ENCODE peak calls at places on chromosomes 7 and 10, in ten cellular contexts. H is spleen, O is body of pancreas, J is lower lobe of right lung, N is adrenal gland, I is uterus, Z is right lobe of liver, F is pancreas, W is GM06990, S is transverse colon. P is an unnamed sample.

GRCh38 chr7:107147464-107148214 is 21.2 kb upstream of the HBP1 start:
- DNase-seq in H (no peak), O (no peak), J (no peak), N (no peak), I (no peak), Z (no peak), F (no peak), W (no peak), S (no peak), P (no peak)

GRCh38 chr7:104272767-104273384 is 55.5 kb upstream of the LHFPL3 start:
- DNase-seq in H (no peak), O (no peak), J (no peak), N (peak), I (no peak), Z (no peak), F (no peak), W (no peak), S (no peak), P (no peak)

GRCh38 chr10:122294511-122295422 is 23.7 kb downstream of the BTBD16 start:
- DNase-seq in H (no peak), O (no peak), J (no peak), N (no peak), I (no peak), Z (no peak), F (no peak), W (no peak), S (no peak), P (no peak)

GRCh38 chr10:71250405-71250804 is 38.0 kb downstream of the UNC5B start:
- DNase-seq in H (no peak), O (no peak), J (no peak), N (no peak), I (no peak), Z (no peak), F (no peak), W (no peak), S (no peak), P (no peak)

GRCh38 chr7:137130751-137131158 is 212.8 kb downstream of the PTN start:
- DNase-seq in H (peak), O (no peak), J (no peak), N (no peak), I (no peak), Z (no peak), F (no peak), W (no peak), S (no peak), P (no peak)

GRCh38 chr10:124075116-124075955 is 18.1 kb downstream of the CHST15 start:
- DNase-seq in H (no peak), O (no peak), J (no peak), N (no peak), I (no peak), Z (no peak), F (no peak), W (no peak), S (no peak), P (peak)

GRCh38 chr7:30321992-30322637 is 37.7 kb downstream of the ZNRF2 start:
- DNase-seq in H (no peak), O (no peak), J (no peak), N (no peak), I (no peak), Z (no peak), F (no peak), W (peak), S (no peak), P (no peak)

GRCh38 chr10:30398788-30399187 is 35.2 kb upstream of the MAP3K8 start:
- DNase-seq in H (no peak), O (no peak), J (no peak), N (no peak), I (no peak), Z (no peak), F (no peak), W (no peak), S (no peak), P (no peak)

GRCh38 chr7:20826243-20826642 is 39.6 kb upstream of the SP8 start:
- DNase-seq in H (no peak), O (no peak), J (no peak), N (no peak), I (no peak), Z (no peak), F (no peak), W (no peak), S (no peak), P (no peak)

GRCh38 chr10:21134645-21135395 is 237.7 kb upstream of the NEBL start:
- DNase-seq in H (no peak), O (no peak), J (no peak), N (no peak), I (no peak), Z (no peak), F (no peak), W (no peak), S (no peak), P (no peak)

GRCh38 chr7:104317944-104318629 is 10.3 kb upstream of the LHFPL3 start:
- DNase-seq in H (no peak), O (no peak), J (no peak), N (no peak), I (no peak), Z (no peak), F (no peak), W (no peak), S (no peak), P (no peak)

GRCh38 chr7:142496545-142496991 is 238.7 kb upstream of the PRSS58 start:
- DNase-seq in H (no peak), O (no peak), J (no peak), N (no peak), I (no peak), Z (no peak), F (no peak), W (no peak), S (peak), P (no peak)

GRCh38 chr10:75544923-75545322 is 113.5 kb downstream of the LRMDA start:
- DNase-seq in H (no peak), O (no peak), J (no peak), N (no peak), I (no peak), Z (no peak), F (no peak), W (no peak), S (no peak), P (no peak)

GRCh38 chr10:103666109-103666508 is 172.6 kb downstream of the NEURL1 start:
- DNase-seq in H (no peak), O (no peak), J (no peak), N (no peak), I (no peak), Z (no peak), F (no peak), W (no peak), S (no peak), P (no peak)

GRCh38 chr7:34719651-34720050 is 61.6 kb downstream of the NPSR1 start:
- DNase-seq in H (no peak), O (no peak), J (no peak), N (no peak), I (no peak), Z (no peak), F (no peak), W (no peak), S (no peak), P (no peak)

GRCh38 chr7:34723866-34724490 is 66.0 kb downstream of the NPSR1 start:
- DNase-seq in H (no peak), O (no peak), J (no peak), N (no peak), I (no peak), Z (no peak), F (no peak), W (no peak), S (no peak), P (no peak)

GRCh38 chr7:34720289-34720688 is 62.3 kb downstream of the NPSR1 start:
- DNase-seq in H (no peak), O (no peak), J (no peak), N (no peak), I (no peak), Z (no peak), F (no peak), W (no peak), S (no peak), P (no peak)

GRCh38 chr7:34727464-34727995 is 69.5 kb downstream of the NPSR1 start:
- DNase-seq in H (no peak), O (no peak), J (no peak), N (no peak), I (no peak), Z (no peak), F (no peak), W (no peak), S (no peak), P (no peak)

DNA sequence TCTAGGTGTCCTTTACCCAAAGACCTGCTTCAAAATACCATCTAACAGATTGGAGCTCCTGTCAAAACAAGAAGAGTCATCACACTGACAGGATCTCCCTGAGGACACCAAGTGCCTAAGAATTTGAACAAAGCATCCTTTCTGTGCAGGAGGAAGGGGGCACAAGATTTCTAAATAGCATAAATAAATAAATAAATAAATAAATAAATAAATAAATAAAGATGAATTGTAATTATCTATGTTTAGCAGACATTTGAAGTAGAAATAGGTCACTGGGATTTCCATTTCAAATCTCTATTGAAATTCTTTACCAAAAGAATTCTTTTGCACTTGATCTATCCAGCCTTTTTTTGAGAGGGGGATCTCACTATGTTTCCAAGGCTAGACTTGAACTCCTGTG is 65.3 kb downstream of the NPSR1 start:
- DNase-seq in H (no peak), O (no peak), J (no peak), N (no peak), I (no peak), Z (no peak), F (no peak), W (no peak), S (no peak), P (no peak)
- TF ChIP-seq CTCF in H (no peak), O (no peak), J (no peak), N (no peak), I (no peak), Z (no peak), F (no peak), W (no peak), S (no peak), P (no peak)

GRCh38 chr10:88881922-88882645 is 2.0 kb downstream of the STAMBPL1 start:
- DNase-seq in H (no peak), O (no peak), J (no peak), N (no peak), I (no peak), Z (no peak), F (no peak), W (no peak), S (no peak), P (no peak)

GRCh38 chr10:88883443-88883799 is 3.4 kb downstream of the STAMBPL1 start:
- DNase-seq in H (no peak), O (no peak), J (no peak), N (no peak), I (no peak), Z (no peak), F (no peak), W (no peak), S (no peak), P (no peak)

GRCh38 chr10:88890681-88891371 is 10.8 kb downstream of the STAMBPL1 start:
- DNase-seq in H (no peak), O (no peak), J (no peak), N (no peak), I (no peak), Z (no peak), F (no peak), W (no peak), S (no peak), P (no peak)

GRCh38 chr10:88889559-88890337 is 9.7 kb downstream of the STAMBPL1 start:
- DNase-seq in H (no peak), O (no peak), J (no peak), N (no peak), I (no peak), Z (no peak), F (no peak), W (no peak), S (no peak), P (no peak)

GRCh38 chr10:88886557-88886956 is 6.5 kb downstream of the STAMBPL1 start:
- DNase-seq in H (no peak), O (no peak), J (no peak), N (no peak), I (no peak), Z (no peak), F (no peak), W (peak), S (no peak), P (no peak)
- H3K4me3 ChIP-seq in H (no peak), O (no peak), J (no peak), N (no peak), I (no peak), Z (no peak), F (no peak), W (peak), S (no peak), P (no peak)

GRCh38 chr10:115856580-115856979 is 416.4 kb downstream of the GFRA1 start:
- DNase-seq in H (no peak), O (no peak), J (no peak), N (no peak), I (no peak), Z (no peak), F (no peak), W (no peak), S (no peak), P (no peak)
- TF ChIP-seq CTCF in H (no peak), O (no peak), J (no peak), N (no peak), I (no peak), Z (no peak), F (no peak), W (no peak), S (no peak), P (no peak)

GRCh38 chr7:1055084-1055450 is 10.7 kb downstream of the GPR146 start:
- DNase-seq in H (peak), O (no peak), J (peak), N (no peak), I (peak), Z (no peak), F (no peak), W (no peak), S (peak), P (peak)
- H3K4me3 ChIP-seq in H (peak), O (no peak), J (peak), N (no peak), I (peak), Z (no peak), F (no peak), W (no peak), S (no peak), P (peak)

GRCh38 chr7:135235841-135236240 is 2.2 kb downstream of the STRA8 start:
- DNase-seq in H (no peak), O (no peak), J (no peak), N (no peak), I (no peak), Z (no peak), F (no peak), W (no peak), S (no peak), P (no peak)

GRCh38 chr7:135236727-135237126 is 3.1 kb downstream of the STRA8 start:
- DNase-seq in H (no peak), O (no peak), J (no peak), N (no peak), I (no peak), Z (no peak), F (no peak), W (no peak), S (no peak), P (no peak)

GRCh38 chr7:135239263-135239662 is 5.6 kb downstream of the STRA8 start:
- DNase-seq in H (no peak), O (no peak), J (no peak), N (no peak), I (no peak), Z (no peak), F (no peak), W (no peak), S (no peak), P (no peak)

GRCh38 chr7:135240446-135240845 is 6.8 kb downstream of the STRA8 start:
- DNase-seq in H (no peak), O (no peak), J (no peak), N (no peak), I (no peak), Z (no peak), F (no peak), W (no peak), S (no peak), P (no peak)

GRCh38 chr7:135238112-135238744 is 4.6 kb downstream of the STRA8 start:
- DNase-seq in H (no peak), O (no peak), J (no peak), N (no peak), I (no peak), Z (no peak), F (no peak), W (no peak), S (no peak), P (no peak)
- TF ChIP-seq CTCF in H (peak), O (no peak), J (no peak), N (no peak), I (no peak), Z (peak), F (no peak), W (peak), S (no peak), P (no peak)

GRCh38 chr10:11018830-11019692 is 1.4 kb downstream of the CELF2 start:
- DNase-seq in H (no peak), O (no peak), J (no peak), N (no peak), I (no peak), Z (no peak), F (no peak), W (no peak), S (no peak), P (no peak)
- H3K4me3 ChIP-seq in H (peak), O (no peak), J (peak), N (no peak), I (peak), Z (no peak), F (peak), W (peak), S (peak), P (peak)

P was measured in ovary.